ENCODE peak calls at places on chromosome 1, in ten cellular contexts. D, V, W, T, M, X, N, B, S and O are unnamed samples.

GRCh38 chr1:121458291-121459048 is 273.7 kb downstream of the SRGAP2C start:
- DNase-seq in D (no peak), V (no peak), W (no peak), T (no peak), M (no peak), X (no peak), N (no peak), B (no peak), S (no peak), O (peak)

GRCh38 chr1:86504130-86504479 is 35.4 kb downstream of the CLCA1 start:
- DNase-seq in D (no peak), V (no peak), W (no peak), T (no peak), M (no peak), X (no peak), N (no peak), B (no peak), S (peak), O (peak)

GRCh38 chr1:229341811-229342304 is 989 bp downstream of the CCSAP start:
- DNase-seq in D (peak), V (no peak), W (no peak), T (no peak), M (no peak), X (no peak), N (peak), B (no peak), S (no peak), O (no peak)

GRCh38 chr1:58090640-58091039 is 455.9 kb downstream of the OMA1 start:
- DNase-seq in D (no peak), V (no peak), W (no peak), T (no peak), M (no peak), X (no peak), N (no peak), B (no peak), S (no peak), O (no peak)

GRCh38 chr1:212161231-212161781 is 123.9 kb upstream of the PPP2R5A start:
- DNase-seq in D (no peak), V (no peak), W (peak), T (no peak), M (no peak), X (no peak), N (no peak), B (no peak), S (no peak), O (no peak)

GRCh38 chr1:12088607-12089006 is 25.5 kb downstream of the TNFRSF8 start:
- DNase-seq in D (no peak), V (no peak), W (no peak), T (no peak), M (no peak), X (no peak), N (no peak), B (no peak), S (no peak), O (no peak)

GRCh38 chr1:14541348-14541747 is 57.1 kb upstream of the KAZN start:
- DNase-seq in D (no peak), V (no peak), W (no peak), T (no peak), M (no peak), X (no peak), N (no peak), B (no peak), S (no peak), O (no peak)

GRCh38 chr1:153364766-153365678 is 7.4 kb downstream of the S100A9 start:
- DNase-seq in D (no peak), V (no peak), W (no peak), T (peak), M (no peak), X (no peak), N (no peak), B (no peak), S (no peak), O (no peak)